ENCODE peak calls at places on chromosomes 3 and 15, in five cellular contexts. L is natural killer cell; O is germinal center; A is right atrium auricular region; F is activated CD4-positive, alpha-beta T cell treated with anti-CD3 and anti-CD28 coated beads for 36 hours. H is an unnamed sample.

GRCh38 chr15:65095747-65096104 is 19.2 kb downstream of the KBTBD13 start:
- DNase-seq in L (no peak), O (no peak), A (no peak), F (no peak), H (no peak)

GRCh38 chr3:140242818-140243276 is 307.9 kb downstream of the CLSTN2 start:
- DNase-seq in L (no peak), O (no peak), A (no peak), F (no peak), H (peak)

GRCh38 chr3:168116279-168116678 is 20.6 kb upstream of the GOLIM4 start:
- DNase-seq in L (no peak), O (no peak), A (peak), F (no peak), H (no peak)

GRCh38 chr3:43699864-43700263 is 9.1 kb downstream of the ABHD5 start:
- DNase-seq in L (no peak), O (peak), A (no peak), F (peak), H (no peak)

GRCh38 chr3:158108596-158108995 is 1.3 kb upstream of the RSRC1 start:
- DNase-seq in L (no peak), O (no peak), A (no peak), F (no peak), H (no peak)

GRCh38 chr3:52535411-52536111 is 844 bp upstream of the UQCC5 start:
- DNase-seq in L (peak), O (no peak), A (peak), F (no peak), H (no peak)

GRCh38 chr15:25790003-25790660 is 73.0 kb downstream of the ATP10A start:
- DNase-seq in L (no peak), O (no peak), A (peak), F (peak), H (no peak)

GRCh38 chr15:98232761-98233160 is 272.3 kb downstream of the ARRDC4 start:
- DNase-seq in L (no peak), O (no peak), A (no peak), F (no peak), H (peak)

GRCh38 chr3:48614044-48614443 is 4.6 kb upstream of the UQCRC1 start:
- DNase-seq in L (no peak), O (no peak), A (no peak), F (peak), H (no peak)

GRCh38 chr15:90221251-90221900 is 12.4 kb downstream of the CIB1 start:
- DNase-seq in L (no peak), O (peak), A (peak), F (peak), H (peak)

GRCh38 chr3:7562892-7563291 is 702.0 kb downstream of the GRM7 start:
- DNase-seq in L (no peak), O (no peak), A (no peak), F (peak), H (no peak)

GRCh38 chr3:107117922-107118576 is 259.2 kb upstream of the CCDC54 start:
- DNase-seq in L (no peak), O (peak), A (peak), F (peak), H (peak)

GRCh38 chr3:88668180-88668579 is 439.2 kb upstream of the EPHA3 start:
- DNase-seq in L (no peak), O (no peak), A (no peak), F (no peak), H (no peak)

GRCh38 chr3:16227566-16227965 is 37.2 kb downstream of the DPH3 start:
- DNase-seq in L (no peak), O (no peak), A (no peak), F (no peak), H (no peak)

GRCh38 chr15:57395292-57395691 is 19.0 kb downstream of the CGNL1 start:
- DNase-seq in L (no peak), O (no peak), A (no peak), F (no peak), H (peak)

GRCh38 chr3:56988458-56988857 is 72.0 kb upstream of the SPATA12 start:
- DNase-seq in L (no peak), O (no peak), A (no peak), F (no peak), H (no peak)

GRCh38 chr3:133934996-133935842 is 39.5 kb upstream of the RAB6B start:
- DNase-seq in L (no peak), O (no peak), A (peak), F (no peak), H (no peak)

GRCh38 chr3:159846255-159846654 is 142.4 kb upstream of the IL12A start:
- DNase-seq in L (no peak), O (no peak), A (no peak), F (no peak), H (no peak)

GRCh38 chr3:106176734-106177133 is 307.9 kb upstream of the CBLB start:
- DNase-seq in L (no peak), O (no peak), A (no peak), F (peak), H (no peak)

GRCh38 chr3:64865872-64866588 is 178.2 kb upstream of the ADAMTS9 start:
- DNase-seq in L (no peak), O (no peak), A (no peak), F (no peak), H (no peak)

GRCh38 chr3:88188436-88188835 is 38.7 kb downstream of the C3orf38 start:
- DNase-seq in L (no peak), O (no peak), A (no peak), F (no peak), H (no peak)

GRCh38 chr3:55891106-55891505 is 404.0 kb upstream of the WNT5A start:
- DNase-seq in L (no peak), O (no peak), A (no peak), F (no peak), H (no peak)

GRCh38 chr3:14689247-14689980 is 14.5 kb downstream of the C3orf20 start:
- DNase-seq in L (no peak), O (no peak), A (no peak), F (no peak), H (no peak)

GRCh38 chr15:28086175-28086703 is 12.9 kb downstream of the OCA2 start:
- DNase-seq in L (peak), O (peak), A (peak), F (peak), H (peak)

GRCh38 chr3:124282751-124283643 is 291.1 kb upstream of the ROPN1 start:
- DNase-seq in L (no peak), O (no peak), A (no peak), F (no peak), H (no peak)

GRCh38 chr3:24713516-24713915 is 218.9 kb upstream of the THRB start:
- DNase-seq in L (no peak), O (no peak), A (no peak), F (no peak), H (no peak)

GRCh38 chr15:75786564-75786925 is 56.7 kb upstream of the UBE2Q2 start:
- DNase-seq in L (no peak), O (no peak), A (no peak), F (no peak), H (peak)

GRCh38 chr15:41695750-41696436 is 35.7 kb downstream of the MGA start:
- DNase-seq in L (no peak), O (peak), A (no peak), F (peak), H (peak)

GRCh38 chr3:43198791-43199644 is 87.3 kb upstream of the SNRK start:
- DNase-seq in L (no peak), O (no peak), A (no peak), F (no peak), H (no peak)

H was measured in left kidney.